ENCODE peak calls at places on chromosome 11, in eight cellular contexts. O is nephron progenitor cell; Z is T-helper 9 cell; I is memory B cell; E is CD8-positive, alpha-beta T cell; G is EH; T is stimulated activated CD4-positive, alpha-beta T cell treated with anti-CD3 and anti-CD28 coated beads, Interleukin-4, amount 100 ng/mL, for 48 hours; L is mucosa of gallbladder. D is an unnamed sample.

GRCh38 chr11:95512682-95513081 is 276.9 kb downstream of the FAM76B start:
- DNase-seq in O (no peak), Z (no peak), I (no peak), E (no peak), G (peak; percentile 55), T (no peak), L (peak; percentile 65), D (no peak)

GRCh38 chr11:68959465-68960298 is 21.1 kb downstream of the MRGPRD start:
- DNase-seq in O (no peak), Z (no peak), I (no peak), E (no peak), G (no peak), T (no peak), L (no peak), D (no peak)

GRCh38 chr11:108592591-108593213 is 866 bp downstream of the EXPH5 start:
- DNase-seq in O (peak; percentile 62), Z (peak; percentile 15), I (peak; percentile 27), E (no peak), G (no peak), T (peak; percentile 19), L (peak; percentile 12), D (peak; percentile 22)

GRCh38 chr11:32012066-32012465 is 78.8 kb upstream of the RCN1 start:
- DNase-seq in O (no peak), Z (no peak), I (no peak), E (no peak), G (no peak), T (no peak), L (no peak), D (no peak)

GRCh38 chr11:116199182-116199581 is 573.6 kb downstream of the BUD13 start:
- DNase-seq in O (no peak), Z (no peak), I (no peak), E (no peak), G (no peak), T (no peak), L (no peak), D (no peak)

GRCh38 chr11:122459064-122459463 is 196.5 kb upstream of the UBASH3B start:
- DNase-seq in O (no peak), Z (no peak), I (no peak), E (no peak), G (no peak), T (no peak), L (no peak), D (no peak)

GRCh38 chr11:43289368-43289767 is 22.4 kb upstream of the API5 start:
- DNase-seq in O (no peak), Z (no peak), I (no peak), E (no peak), G (no peak), T (no peak), L (no peak), D (no peak)

GRCh38 chr11:108983621-108984020 is 318.8 kb downstream of the DDX10 start:
- DNase-seq in O (no peak), Z (no peak), I (no peak), E (no peak), G (peak; percentile 32), T (no peak), L (no peak), D (no peak)

GRCh38 chr11:44766112-44766971 is 39.6 kb downstream of the TSPAN18 start:
- DNase-seq in O (no peak), Z (no peak), I (no peak), E (no peak), G (peak; percentile 90), T (no peak), L (no peak), D (no peak)

GRCh38 chr11:8033791-8034585 is 46.9 kb downstream of the EIF3F start:
- DNase-seq in O (no peak), Z (no peak), I (peak; percentile 10), E (no peak), G (no peak), T (no peak), L (no peak), D (no peak)

GRCh38 chr11:119209186-119209585 is 3.0 kb downstream of the CBL start:
- DNase-seq in O (no peak), Z (no peak), I (no peak), E (no peak), G (no peak), T (no peak), L (no peak), D (no peak)

GRCh38 chr11:46979358-46979757 is 42.8 kb downstream of the CSTPP1 start:
- DNase-seq in O (no peak), Z (no peak), I (no peak), E (no peak), G (no peak), T (no peak), L (no peak), D (no peak)

GRCh38 chr11:123218451-123218850 is 23.4 kb upstream of the CLMP start:
- DNase-seq in O (no peak), Z (no peak), I (no peak), E (no peak), G (peak; percentile 52), T (no peak), L (no peak), D (no peak)

GRCh38 chr11:11993814-11994213 is 14.6 kb downstream of the DKK3 start:
- DNase-seq in O (no peak), Z (no peak), I (no peak), E (no peak), G (peak; percentile 97), T (no peak), L (no peak), D (no peak)

GRCh38 chr11:71443736-71444410 is 4.3 kb downstream of the DHCR7 start:
- DNase-seq in O (no peak), Z (no peak), I (no peak), E (no peak), G (no peak), T (no peak), L (no peak), D (no peak)

GRCh38 chr11:29005401-29005980 is 897.3 kb downstream of the METTL15 start:
- DNase-seq in O (no peak), Z (no peak), I (no peak), E (no peak), G (no peak), T (no peak), L (no peak), D (no peak)

GRCh38 chr11:134471341-134472187 is 59.5 kb upstream of the B3GAT1 start:
- DNase-seq in O (no peak), Z (no peak), I (no peak), E (no peak), G (no peak), T (no peak), L (no peak), D (no peak)

GRCh38 chr11:73808052-73808451 is 20.4 kb downstream of the MRPL48 start:
- DNase-seq in O (no peak), Z (no peak), I (no peak), E (no peak), G (no peak), T (no peak), L (no peak), D (no peak)

GRCh38 chr11:67160872-67161783 is 42.1 kb downstream of the KDM2A start:
- DNase-seq in O (no peak), Z (no peak), I (no peak), E (no peak), G (peak; percentile 37), T (no peak), L (no peak), D (no peak)

GRCh38 chr11:13261600-13262061 is 16.0 kb upstream of the BMAL1 start:
- DNase-seq in O (no peak), Z (no peak), I (no peak), E (no peak), G (peak; percentile 96), T (no peak), L (peak; percentile 48), D (no peak)

GRCh38 chr11:118786657-118787056 is 4.3 kb downstream of the DDX6 start:
- DNase-seq in O (no peak), Z (no peak), I (no peak), E (no peak), G (no peak), T (no peak), L (no peak), D (no peak)

GRCh38 chr11:3073029-3073435 is 15.8 kb upstream of the CARS1 start:
- DNase-seq in O (no peak), Z (no peak), I (no peak), E (no peak), G (peak; percentile 32), T (no peak), L (no peak), D (no peak)

GRCh38 chr11:103031834-103032233 is 60.1 kb downstream of the DCUN1D5 start:
- DNase-seq in O (no peak), Z (no peak), I (no peak), E (no peak), G (peak; percentile 38), T (no peak), L (no peak), D (no peak)

GRCh38 chr11:128492903-128493569 is 94.3 kb downstream of the ETS1 start:
- DNase-seq in O (no peak), Z (no peak), I (no peak), E (no peak), G (no peak), T (no peak), L (no peak), D (no peak)

GRCh38 chr11:13405220-13405619 is 57.8 kb downstream of the BTBD10 start:
- DNase-seq in O (no peak), Z (no peak), I (no peak), E (no peak), G (no peak), T (no peak), L (no peak), D (no peak)

GRCh38 chr11:73288197-73288872 is 16.2 kb downstream of the P2RY6 start:
- DNase-seq in O (no peak), Z (no peak), I (no peak), E (no peak), G (no peak), T (no peak), L (no peak), D (no peak)

GRCh38 chr11:113977071-113977490 is 2.2 kb downstream of the HTR3A start:
- DNase-seq in O (no peak), Z (no peak), I (peak; percentile 43), E (no peak), G (no peak), T (no peak), L (no peak), D (no peak)

GRCh38 chr11:134488512-134488911 is 76.5 kb upstream of the B3GAT1 start:
- DNase-seq in O (no peak), Z (no peak), I (no peak), E (no peak), G (no peak), T (no peak), L (no peak), D (no peak)

GRCh38 chr11:67731583-67731982 is 57.2 kb upstream of the ALDH3B2 start:
- DNase-seq in O (no peak), Z (no peak), I (no peak), E (no peak), G (no peak), T (no peak), L (no peak), D (no peak)

GRCh38 chr11:62682518-62682917 is 3.6 kb upstream of the UBXN1 start:
- DNase-seq in O (no peak), Z (no peak), I (no peak), E (no peak), G (no peak), T (no peak), L (no peak), D (no peak)

D was measured in naive thymus-derived CD4-positive, alpha-beta T cell.